ENCODE peak calls at places on chromosomes 5 and 9, in seven cellular contexts. O is HFFc6; B is lower leg skin; S is stimulated activated CD8-positive, alpha-beta memory T cell treated with anti-CD3 and anti-CD28 coated beads, Interleukin-4, amount 100 ng/mL, for 48 hours; R is Kasumi-1; M is HEK293T; C is CD8-positive, alpha-beta memory T cell. J is an unnamed sample.

GRCh38 chr5:158011420-158011819 is 152.5 kb upstream of the CLINT1 start:
- DNase-seq in S (no peak), M (no peak), R (no peak), C (no peak), O (no peak), B (no peak), J (no peak)

GRCh38 chr5:1330847-1331831 is 13.8 kb downstream of the CLPTM1L start:
- DNase-seq in M (no peak), B (no peak), O (no peak), S (no peak), C (no peak), R (no peak), J (no peak)

GRCh38 chr5:56164371-56164770 is 68.8 kb downstream of the ANKRD55 start:
- DNase-seq in S (no peak), M (no peak), O (no peak), B (no peak), C (no peak), R (no peak), J (no peak)

GRCh38 chr5:56581426-56581825 is 233.9 kb upstream of the MAP3K1 start:
- DNase-seq in C (no peak), R (no peak), S (no peak), M (no peak), O (no peak), B (no peak), J (no peak)

GRCh38 chr5:59158165-59158564 is 575.3 kb downstream of the RAB3C start:
- DNase-seq in S (no peak), B (no peak), O (no peak), R (no peak), M (no peak), C (no peak), J (no peak)

GRCh38 chr9:89606567-89607311 is 1.9 kb downstream of the GADD45G start:
- DNase-seq in C (no peak), M (no peak), S (peak; percentile 57), B (peak; percentile 87), O (peak; percentile 30), R (peak; percentile 34), J (peak; percentile 56)

GRCh38 chr5:27708579-27708978 is 670.2 kb upstream of the CDH9 start:
- DNase-seq in C (no peak), S (no peak), R (no peak), O (no peak), B (no peak), M (no peak), J (no peak)

GRCh38 chr9:113558632-113559502 is 95.3 kb downstream of the RGS3 start:
- DNase-seq in O (peak; percentile 53), C (no peak), B (peak; percentile 86), M (no peak), S (no peak), R (no peak), J (no peak)

GRCh38 chr9:2489838-2490314 is 131.7 kb upstream of the VLDLR start:
- DNase-seq in M (no peak), S (no peak), O (no peak), B (no peak), C (no peak), R (no peak), J (no peak)

GRCh38 chr9:112110773-112111106 is 64.4 kb downstream of the SUSD1 start:
- DNase-seq in B (no peak), S (no peak), C (no peak), M (no peak), O (no peak), R (no peak), J (no peak)